ENCODE peak calls at places on chromosomes 6 and 20, in four cellular contexts. X, J, K and H are unnamed samples. For H3K36me3, the result is how much of the 10 kb centered on the place peaks cover.

GRCh38 chr6:122789078-122789861 is at the start of gene SMPDL3A:
- DNase-seq in J (peak), X (peak), K (peak), H (peak)

GRCh38 chr6:44029489-44030185 is 97.6 kb downstream of the MRPL14 start:
- DNase-seq in J (peak), K (no peak), X (no peak), H (no peak)

GRCh38 chr6:13522639-13523038 is 35.2 kb upstream of the GFOD1 start:
- DNase-seq in X (no peak), K (no peak), J (no peak), H (no peak)

GRCh38 chr6:168299541-168300511 is 19.8 kb downstream of the DACT2 start:
- DNase-seq in J (no peak), X (peak), K (no peak), H (no peak)

GRCh38 chr6:22222469-22222868 is 74.4 kb downstream of the PRL start:
- DNase-seq in X (no peak), J (no peak), K (no peak), H (no peak)

GRCh38 chr6:76683985-76684384 is 611.5 kb upstream of the IMPG1 start:
- DNase-seq in K (no peak), X (no peak), J (no peak), H (no peak)

GRCh38 chr6:160348552-160349441 is 619 bp downstream of the SLC22A3 start:
- DNase-seq in J (peak), K (no peak), X (no peak), H (no peak)

GRCh38 chr6:3749991-3750323 is 1.6 kb downstream of the PXDC1 start:
- DNase-seq in J (no peak), X (peak), K (peak), H (no peak)

GRCh38 chr6:104473021-104473429 is 386.7 kb downstream of the HACE1 start:
- DNase-seq in K (no peak), J (no peak), X (no peak), H (no peak)

GRCh38 chr6:111871207-111871606 is 2.0 kb downstream of the FYN start:
- DNase-seq in J (no peak), K (peak), X (no peak), H (no peak)

GRCh38 chr6:484086-484728 is 92.7 kb downstream of the IRF4 start:
- DNase-seq in J (no peak), X (no peak), K (no peak), H (no peak)

GRCh38 chr6:74932214-74932923 is 273.5 kb downstream of the COL12A1 start:
- DNase-seq in J (no peak), X (no peak), K (no peak), H (no peak)

GRCh38 chr6:144896296-144896695 is 611.2 kb downstream of the UTRN start:
- DNase-seq in J (no peak), X (no peak), K (no peak), H (no peak)

GRCh38 chr6:20182926-20183521 is 29.2 kb downstream of the MBOAT1 start:
- DNase-seq in J (peak), K (no peak), X (no peak), H (no peak)

GRCh38 chr6:130050230-130050629 is 31.8 kb downstream of the L3MBTL3 start:
- DNase-seq in K (no peak), X (no peak), J (no peak), H (no peak)

GRCh38 chr6:136016228-136017225 is 165.0 kb downstream of the PDE7B start:
- DNase-seq in K (no peak), J (peak), X (no peak), H (no peak)

GRCh38 chr20:49394264-49394663 is 88.2 kb downstream of the KCNB1 start:
- DNase-seq in J (no peak), K (no peak), X (no peak), H (no peak)

GRCh38 chr6:47238456-47238995 is 71.2 kb downstream of the TNFRSF21 start:
- DNase-seq in X (no peak), K (no peak), J (no peak), H (no peak)

GRCh38 chr20:49880177-49880576 is 35.2 kb downstream of the SPATA2 start:
- DNase-seq in J (no peak), K (no peak), X (no peak), H (no peak)

DNA sequence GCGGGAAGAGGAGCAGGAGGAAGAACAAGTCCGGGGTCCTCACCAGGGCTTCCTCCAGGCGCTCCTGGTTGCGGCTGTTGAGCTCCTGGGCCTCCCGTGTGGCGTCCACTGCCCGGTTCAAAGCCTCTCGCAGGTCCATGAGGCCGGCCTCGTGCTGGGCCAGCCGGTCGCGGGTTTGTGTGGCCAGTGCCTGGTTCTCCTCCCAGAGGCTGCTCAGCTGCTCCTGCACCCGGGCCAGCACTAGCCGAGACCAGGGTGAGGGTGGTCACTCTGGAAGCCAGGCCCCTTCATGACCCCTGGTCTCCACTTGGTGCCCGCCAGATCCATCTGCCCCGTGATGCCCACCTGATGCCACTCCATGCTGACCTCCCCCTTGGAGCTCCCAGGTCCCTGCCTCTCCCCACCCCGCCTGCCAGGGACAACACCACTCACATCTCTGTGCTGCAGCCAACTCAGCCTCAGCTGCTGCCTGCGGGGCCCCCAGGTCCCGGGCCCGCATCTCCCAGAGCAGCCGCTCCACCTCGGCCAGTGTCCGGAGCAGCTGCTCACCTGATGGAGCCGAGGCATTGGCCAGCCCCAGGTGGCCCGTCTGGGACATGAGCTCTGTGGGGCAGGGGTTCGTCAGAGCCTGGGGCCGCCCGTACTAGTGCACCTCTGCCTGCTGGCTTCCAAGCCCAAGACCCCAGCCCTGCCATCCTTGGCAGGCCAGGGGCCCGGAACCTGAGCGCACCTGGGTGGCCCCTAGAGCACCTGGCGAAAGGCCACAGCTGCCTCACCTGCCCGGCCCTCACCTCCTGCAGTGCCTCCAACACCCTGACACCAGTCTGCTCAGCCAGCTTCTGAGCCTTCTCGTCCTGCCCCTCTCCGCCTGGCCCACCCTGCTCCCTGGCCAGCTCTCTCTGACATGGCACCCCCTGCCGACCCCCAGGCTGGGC is 15.9 kb downstream of the ADRM1 start:
- DNase-seq in J (no peak), X (no peak), K (no peak), H (no peak)
- H3K36me3 ChIP-seq in J (under half), X (half or more), K (under half), H (half or more)

DNA sequence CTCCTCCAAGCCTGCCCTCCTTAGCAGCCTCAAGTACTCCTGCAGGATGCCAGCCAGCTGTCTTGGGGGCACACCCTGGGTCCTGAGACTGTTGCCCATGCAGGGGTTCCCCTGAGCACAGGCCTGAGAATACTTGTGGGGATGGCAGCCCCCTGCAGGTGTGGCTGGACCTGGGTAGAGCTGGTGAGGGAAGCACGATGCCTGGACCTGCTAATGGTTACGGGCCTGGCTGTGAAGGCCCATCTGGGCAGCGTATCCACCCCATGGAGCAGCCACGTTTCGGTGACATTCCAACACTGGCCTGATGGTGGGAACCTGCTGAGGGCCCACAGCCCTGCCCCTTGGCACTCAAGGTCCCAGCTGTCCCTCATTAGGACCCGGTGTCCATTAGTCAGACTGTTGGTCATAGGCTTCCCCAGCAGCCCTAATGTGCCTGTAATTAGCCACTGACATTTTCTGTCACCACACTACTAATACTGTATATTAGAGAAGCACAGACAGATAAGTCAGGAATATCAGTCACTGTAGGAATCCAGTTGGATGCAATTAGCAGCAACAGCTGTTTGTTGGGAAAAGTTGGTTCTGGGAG is 20.3 kb downstream of the CCDC167 start:
- DNase-seq in X (no peak), K (no peak), J (no peak), H (no peak)
- H3K36me3 ChIP-seq in X (half or more), K (under half), J (half or more), H (half or more)

DNA sequence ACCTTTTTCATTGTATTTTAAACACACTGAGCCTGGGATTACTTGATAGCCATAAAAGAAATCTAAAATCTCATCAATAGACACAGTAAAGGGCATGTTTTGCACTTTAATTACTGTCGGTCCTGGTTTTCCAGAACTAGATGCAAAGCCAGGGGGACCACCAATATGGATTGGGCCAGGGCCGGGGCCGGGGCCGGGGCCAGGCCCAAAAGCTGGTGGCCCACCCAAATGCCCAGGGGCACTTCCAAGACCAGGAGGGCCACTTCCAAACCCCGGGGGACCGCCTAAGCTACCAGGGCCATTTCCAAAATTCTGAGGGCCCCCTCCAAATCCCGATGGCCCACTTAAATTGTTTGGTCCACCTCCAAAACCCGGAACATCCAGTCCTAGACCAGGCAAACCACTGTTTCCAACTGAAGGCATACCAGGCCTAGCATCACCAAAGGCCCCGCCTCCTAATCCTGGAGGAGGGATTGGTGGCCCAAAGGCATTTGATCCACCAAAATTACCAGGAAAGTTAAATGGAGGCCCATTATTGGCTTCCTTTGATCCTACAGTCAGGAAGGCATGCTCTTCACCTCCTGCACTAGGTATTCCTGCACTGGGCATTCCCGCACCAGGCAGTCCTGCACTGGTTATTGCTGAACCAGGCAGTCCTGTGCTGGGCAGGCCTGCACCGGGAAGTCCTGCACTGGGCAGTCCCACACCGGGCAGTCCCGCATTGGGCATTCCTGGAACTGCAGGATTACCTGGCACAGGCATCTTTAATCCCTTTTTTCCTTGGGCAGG is 11.9 kb downstream of the CPNE1 start:
- DNase-seq in J (no peak), X (no peak), K (no peak), H (no peak)
- H3K36me3 ChIP-seq in J (under half), X (under half), K (under half), H (half or more)

DNA sequence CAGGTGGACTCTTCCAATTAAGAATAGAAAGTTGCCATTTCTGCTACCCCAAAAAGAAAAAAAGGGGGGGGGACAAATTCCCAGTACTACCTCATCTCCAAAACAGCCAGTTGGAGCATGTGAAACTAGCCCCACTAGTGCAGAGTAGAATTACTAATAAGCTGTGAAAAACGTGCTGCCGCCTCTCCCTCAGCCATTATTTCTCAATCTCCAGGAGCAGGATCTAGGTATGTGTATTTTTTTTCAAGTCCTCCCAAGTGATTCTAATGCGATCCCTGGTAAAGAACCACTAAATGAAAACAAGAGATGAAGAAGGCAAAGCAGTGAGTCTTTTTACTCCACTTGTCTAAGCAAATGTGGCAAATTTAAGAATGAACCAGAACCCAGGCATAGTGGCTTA is 154.5 kb upstream of the SHLD1 start:
- DNase-seq in K (no peak), X (no peak), J (no peak), H (no peak)
- H3K36me3 ChIP-seq in K (under half), X (half or more), J (half or more), H (half or more)

GRCh38 chr20:52160049-52160448 is 31.5 kb downstream of the ZFP64 start:
- DNase-seq in X (no peak), K (no peak), J (no peak), H (no peak)

GRCh38 chr20:52150440-52151258 is 40.9 kb downstream of the ZFP64 start:
- DNase-seq in X (no peak), K (no peak), J (no peak), H (peak)

GRCh38 chr20:52152921-52153320 is 38.7 kb downstream of the ZFP64 start:
- DNase-seq in J (no peak), K (no peak), X (no peak), H (no peak)

GRCh38 chr20:52152416-52152815 is 39.2 kb downstream of the ZFP64 start:
- DNase-seq in X (no peak), J (no peak), K (no peak), H (no peak)

DNA sequence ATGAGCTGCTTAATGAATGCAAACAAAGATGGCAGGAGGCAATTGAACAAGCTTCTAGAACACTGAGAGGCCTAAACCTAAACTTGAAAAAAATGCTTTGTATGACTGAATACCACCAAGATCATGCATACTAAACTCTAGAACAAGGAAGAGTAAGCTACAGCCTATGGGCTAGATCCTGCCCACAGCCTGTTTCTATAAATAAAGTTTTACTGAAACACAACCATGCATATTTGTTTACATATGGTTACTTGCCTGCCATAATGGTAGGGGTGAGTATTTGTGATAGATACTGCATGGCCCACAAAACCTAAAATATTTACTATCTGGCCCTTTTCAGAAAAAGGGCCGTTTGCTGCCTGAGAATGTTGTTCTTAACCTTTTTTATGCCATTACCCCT is 37.0 kb downstream of the ZFP64 start:
- DNase-seq in K (no peak), X (no peak), J (no peak), H (no peak)
- H3K36me3 ChIP-seq in K (under half), X (half or more), J (under half), H (under half)

GRCh38 chr6:154266560-154267134 is 90.0 kb downstream of the IPCEF1 start:
- DNase-seq in K (no peak), X (no peak), J (no peak), H (no peak)
- H3K36me3 ChIP-seq in K (under half), X (under half), J (under half), H (under half)

GRCh38 chr20:39630215-39630614 is 668.1 kb downstream of the DHX35 start:
- DNase-seq in J (no peak), X (no peak), K (no peak), H (no peak)

GRCh38 chr20:39631557-39631956 is 669.4 kb downstream of the DHX35 start:
- DNase-seq in X (no peak), K (no peak), J (no peak), H (no peak)

GRCh38 chr20:39632176-39632575 is 670.0 kb downstream of the DHX35 start:
- DNase-seq in K (no peak), J (no peak), X (no peak), H (no peak)

GRCh38 chr20:39632757-39633156 is 670.6 kb downstream of the DHX35 start:
- DNase-seq in J (no peak), X (no peak), K (no peak), H (no peak)

GRCh38 chr20:39633689-39634088 is 671.5 kb downstream of the DHX35 start:
- DNase-seq in K (no peak), X (no peak), J (no peak), H (no peak)
- H3K36me3 ChIP-seq in K (under half), X (under half), J (under half), H (under half)

GRCh38 chr6:25086500-25087091 is 150.8 kb upstream of the RIPOR2 start:
- DNase-seq in K (no peak), X (no peak), J (no peak), H (no peak)
- H3K36me3 ChIP-seq in K (under half), X (half or more), J (half or more), H (under half)

DNA sequence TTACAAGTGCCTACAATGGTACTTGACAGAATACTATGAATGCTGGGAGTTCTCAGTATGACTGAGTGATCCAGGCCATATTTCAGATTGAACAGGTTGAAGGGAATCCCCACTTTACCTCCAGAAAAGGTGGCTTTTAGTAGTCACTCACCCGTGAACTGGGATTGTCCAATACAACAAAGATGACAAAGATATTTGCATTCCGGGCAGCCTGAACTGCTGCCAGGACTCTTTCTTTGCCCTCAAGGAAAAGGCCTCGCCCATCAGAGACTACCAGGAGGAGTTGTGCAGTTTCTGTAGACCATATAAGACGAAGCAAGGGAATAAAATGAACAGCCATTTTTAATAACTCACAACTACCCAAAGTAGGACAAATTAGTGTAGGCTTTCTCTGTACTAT is 6.3 kb upstream of the LYRM2 start:
- DNase-seq in K (no peak), J (no peak), X (no peak), H (peak)
- H3K36me3 ChIP-seq in K (under half), J (half or more), X (half or more), H (half or more)

DNA sequence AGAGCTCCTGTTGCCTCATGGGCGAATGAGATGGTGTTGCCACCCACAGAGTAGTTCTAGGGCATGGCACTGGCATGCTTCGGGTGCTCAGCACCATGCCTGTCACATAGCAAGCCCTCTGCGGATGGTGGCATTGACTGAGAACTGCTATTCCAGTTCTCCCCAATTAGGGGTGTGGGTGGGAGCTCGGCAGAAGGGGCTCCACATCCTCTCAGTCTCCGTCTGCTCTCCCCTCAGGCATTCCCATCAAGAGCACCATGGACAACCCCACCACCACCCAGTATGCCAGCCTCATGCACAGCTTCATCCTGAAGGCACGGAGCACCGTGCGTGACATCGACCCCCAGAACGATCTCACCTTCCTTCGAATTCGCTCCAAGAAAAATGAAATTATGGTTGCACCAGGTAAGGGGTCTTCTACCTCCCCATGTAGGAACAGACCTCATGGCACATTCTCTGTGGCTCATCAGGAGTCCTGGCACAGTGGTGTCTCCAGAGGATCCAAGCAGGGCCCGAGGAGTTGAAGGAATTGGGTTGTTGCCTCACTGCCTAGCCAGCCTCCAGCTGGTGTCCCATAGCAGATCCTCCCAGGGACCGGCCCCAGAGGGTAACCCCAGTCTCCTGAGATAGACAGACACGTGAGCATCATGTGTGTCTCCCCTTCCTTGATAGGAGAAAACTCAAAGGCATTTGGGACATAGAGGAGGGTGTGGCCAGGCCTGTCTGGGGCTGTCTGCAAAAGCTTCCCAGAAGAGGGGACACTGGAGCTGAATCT is 18.4 kb downstream of the DYNLRB1 start:
- DNase-seq in X (no peak), K (no peak), J (peak), H (no peak)
- H3K36me3 ChIP-seq in X (half or more), K (under half), J (half or more), H (half or more)